ENCODE peak calls at places on chromosomes 1 and 21, in six cellular contexts. H is IMR-90, L is GM23338, G is tibial artery, D is MM.1S, C is lower lobe of right lung. F is an unnamed sample. For H3K4me1, the result is how much of the 10 kb centered on the place peaks cover.

GRCh38 chr1:79711001-79711431 is 704.5 kb upstream of the ADGRL4 start:
- DNase-seq in H (peak), L (no peak), G (no peak), D (peak), C (no peak), F (no peak)

GRCh38 chr21:34674467-34674866 is 5.7 kb downstream of the CLIC6 start:
- DNase-seq in H (no peak), L (no peak), G (no peak), D (no peak), C (no peak), F (no peak)

GRCh38 chr1:200890818-200891773 is 3.6 kb upstream of the INAVA start:
- DNase-seq in H (peak), L (peak), G (no peak), D (peak), C (no peak), F (peak)

GRCh38 chr1:146034976-146035469 is 13.5 kb upstream of the HJV start:
- DNase-seq in H (no peak), L (peak), G (no peak), D (peak), C (no peak), F (peak)

GRCh38 chr1:12294076-12294475 is 64.2 kb downstream of the VPS13D start:
- DNase-seq in H (peak), L (no peak), G (no peak), D (no peak), C (no peak), F (no peak)

GRCh38 chr1:196501760-196502428 is 106.3 kb downstream of the KCNT2 start:
- DNase-seq in H (no peak), L (no peak), G (no peak), D (no peak), C (no peak), F (no peak)

GRCh38 chr1:84089470-84090261 is 54.4 kb upstream of the PRKACB start:
- DNase-seq in H (peak), L (no peak), G (no peak), D (no peak), C (no peak), F (no peak)

GRCh38 chr1:154794608-154795007 is 75.5 kb downstream of the KCNN3 start:
- DNase-seq in H (no peak), L (peak), G (no peak), D (no peak), C (no peak), F (no peak)

GRCh38 chr1:218660678-218661053 is 315.5 kb downstream of the TGFB2 start:
- DNase-seq in H (peak), L (no peak), G (no peak), D (no peak), C (no peak), F (no peak)

GRCh38 chr1:84504580-84505021 is 1.6 kb upstream of the SPATA1 start:
- DNase-seq in H (peak), L (no peak), G (no peak), D (no peak), C (no peak), F (no peak)

GRCh38 chr1:224592636-224593579 is 23.2 kb upstream of the CNIH3 start:
- DNase-seq in H (peak), L (no peak), G (no peak), D (peak), C (no peak), F (peak)

GRCh38 chr1:110040548-110040947 is 6.1 kb downstream of the STRIP1 start:
- DNase-seq in H (no peak), L (no peak), G (no peak), D (no peak), C (no peak), F (no peak)

GRCh38 chr21:41972511-41973205 is 18.8 kb upstream of the C2CD2 start:
- DNase-seq in H (no peak), L (no peak), G (no peak), D (no peak), C (no peak), F (no peak)

GRCh38 chr1:25216123-25216522 is 16.2 kb downstream of the SYF2 start:
- DNase-seq in H (no peak), L (no peak), G (no peak), D (no peak), C (no peak), F (no peak)

GRCh38 chr1:212614398-212615091 is 6.0 kb downstream of the ATF3 start:
- DNase-seq in H (no peak), L (no peak), G (no peak), D (peak), C (no peak), F (no peak)

GRCh38 chr1:107123741-107124140 is 17.1 kb upstream of the NTNG1 start:
- DNase-seq in H (no peak), L (no peak), G (no peak), D (no peak), C (no peak), F (no peak)

GRCh38 chr1:170221031-170221430 is 75.3 kb downstream of the NTMT2 start:
- DNase-seq in H (no peak), L (no peak), G (peak), D (no peak), C (no peak), F (peak)

GRCh38 chr1:227709451-227709850 is 25.7 kb downstream of the JMJD4 start:
- DNase-seq in H (no peak), L (no peak), G (no peak), D (no peak), C (no peak), F (no peak)

GRCh38 chr21:25396135-25396711 is 211.1 kb downstream of the MRPL39 start:
- DNase-seq in H (no peak), L (no peak), G (no peak), D (no peak), C (no peak), F (no peak)

GRCh38 chr21:16117851-16118592 is 388.2 kb downstream of the USP25 start:
- DNase-seq in H (peak), L (no peak), G (no peak), D (no peak), C (no peak), F (no peak)

GRCh38 chr21:22395965-22396364 is 1397.8 kb downstream of the NCAM2 start:
- DNase-seq in H (no peak), L (no peak), G (no peak), D (no peak), C (no peak), F (no peak)

DNA sequence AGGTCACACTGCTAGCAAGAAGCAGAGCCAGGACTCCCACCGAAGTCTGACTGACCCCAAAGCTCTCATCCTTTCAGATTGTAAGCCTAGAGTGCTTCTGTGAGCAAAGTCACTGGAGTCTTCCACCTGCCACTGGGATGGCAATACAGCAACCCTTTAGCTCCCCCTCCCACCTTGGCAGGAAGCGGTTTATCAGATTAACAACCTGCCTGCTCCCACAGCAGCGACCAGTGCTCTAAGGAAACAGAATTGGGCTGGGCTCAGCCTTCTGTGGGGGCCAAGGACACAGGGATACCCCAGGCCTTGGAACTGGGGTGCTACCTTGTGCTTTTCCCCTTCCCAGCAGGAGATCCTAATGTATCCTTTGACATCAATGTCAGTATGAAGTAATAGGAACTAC is 76.0 kb downstream of the GFI1 start:
- DNase-seq in H (no peak), L (no peak), G (no peak), D (no peak), C (no peak), F (no peak)
- TF ChIP-seq CTCF in H (no peak), L (no peak), G (no peak), D (no peak), C (no peak), F (no peak)

GRCh38 chr1:51514733-51515132 is 4.3 kb downstream of the EPS15 start:
- DNase-seq in H (no peak), L (no peak), G (no peak), D (no peak), C (no peak), F (no peak)
- H3K4me1 ChIP-seq in H (under half), L (under half), G (under half), D (under half), C (half or more), F (half or more)

GRCh38 chr1:47333922-47334764 is 553 bp downstream of the CMPK1 start:
- DNase-seq in H (peak), L (peak), G (peak), D (peak), C (peak), F (peak)
- TF ChIP-seq CTCF in H (peak), L (no peak), G (no peak), D (peak), C (no peak), F (no peak)

DNA sequence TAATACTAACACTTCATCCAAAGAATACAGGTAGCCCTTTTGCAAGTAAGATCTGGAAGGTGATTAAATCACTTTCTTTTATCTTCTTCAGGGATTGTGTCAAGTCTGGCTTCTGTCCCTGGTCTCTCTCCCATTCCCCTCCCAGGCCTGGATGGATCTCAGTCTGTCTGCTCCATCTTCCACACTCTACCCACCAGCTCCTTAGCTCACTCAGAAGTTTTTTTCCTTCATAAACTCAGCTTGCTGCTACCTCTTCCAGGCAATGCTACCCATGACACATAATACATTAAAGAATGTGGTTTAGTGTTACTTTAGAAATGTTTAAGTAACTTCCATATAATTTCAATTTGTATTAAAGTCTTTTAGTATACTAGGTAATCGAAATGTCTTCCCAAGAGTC is 133.1 kb downstream of the AKT3 start:
- DNase-seq in H (peak), L (no peak), G (no peak), D (no peak), C (no peak), F (no peak)
- H3K4me1 ChIP-seq in H (under half), L (under half), G (under half), D (under half), C (under half), F (under half)

F was measured in body of pancreas.